ENCODE peak calls at places on chromosomes 13 and 19, in six cellular contexts. One of them, this sample, is unnamed.

GRCh38 chr19:46878613-46879375 is 18.0 kb downstream of the ARHGAP35 start:
- DNase-seq in right cardiac atrium: no peak
- DNase-seq in esophagus muscularis mucosa: no peak
- DNase-seq in thyroid gland: no peak
- DNase-seq in lower lobe of right lung: no peak
- DNase-seq in gastrocnemius medialis: no peak
- DNase-seq in this sample: no peak

GRCh38 chr13:25292301-25292700 is 5.0 kb upstream of the MTMR6 start:
- DNase-seq in thyroid gland: no peak
- DNase-seq in right cardiac atrium: no peak
- DNase-seq in gastrocnemius medialis: no peak
- DNase-seq in esophagus muscularis mucosa: no peak
- DNase-seq in lower lobe of right lung: no peak
- DNase-seq in this sample: peak

GRCh38 chr19:38228491-38229439 is 4.7 kb upstream of the DPF1 start:
- DNase-seq in lower lobe of right lung: no peak
- DNase-seq in thyroid gland: no peak
- DNase-seq in right cardiac atrium: no peak
- DNase-seq in gastrocnemius medialis: no peak
- DNase-seq in esophagus muscularis mucosa: no peak
- DNase-seq in this sample: no peak

GRCh38 chr19:1811472-1811894 is 593 bp downstream of the ATP8B3 start:
- DNase-seq in right cardiac atrium: peak
- DNase-seq in gastrocnemius medialis: peak
- DNase-seq in esophagus muscularis mucosa: no peak
- DNase-seq in thyroid gland: peak
- DNase-seq in lower lobe of right lung: peak
- DNase-seq in this sample: peak

GRCh38 chr13:35349673-35350278 is 126.7 kb downstream of the MAB21L1 start:
- DNase-seq in right cardiac atrium: no peak
- DNase-seq in thyroid gland: no peak
- DNase-seq in gastrocnemius medialis: peak
- DNase-seq in esophagus muscularis mucosa: no peak
- DNase-seq in lower lobe of right lung: no peak
- DNase-seq in this sample: no peak

GRCh38 chr19:11697284-11697855 is 41.4 kb downstream of the ZNF823 start:
- DNase-seq in right cardiac atrium: no peak
- DNase-seq in thyroid gland: no peak
- DNase-seq in esophagus muscularis mucosa: no peak
- DNase-seq in gastrocnemius medialis: no peak
- DNase-seq in lower lobe of right lung: no peak
- DNase-seq in this sample: no peak

GRCh38 chr19:44891016-44891882 is at the start of gene TOMM40:
- DNase-seq in right cardiac atrium: peak
- DNase-seq in esophagus muscularis mucosa: peak
- DNase-seq in gastrocnemius medialis: no peak
- DNase-seq in lower lobe of right lung: peak
- DNase-seq in thyroid gland: no peak
- DNase-seq in this sample: no peak

GRCh38 chr19:49712397-49712859 is 21.5 kb downstream of the CPT1C start:
- DNase-seq in gastrocnemius medialis: peak
- DNase-seq in lower lobe of right lung: no peak
- DNase-seq in thyroid gland: no peak
- DNase-seq in esophagus muscularis mucosa: no peak
- DNase-seq in right cardiac atrium: peak
- DNase-seq in this sample: no peak

GRCh38 chr19:7989071-7989575 is 16.3 kb downstream of the ELAVL1 start:
- DNase-seq in gastrocnemius medialis: no peak
- DNase-seq in thyroid gland: peak
- DNase-seq in right cardiac atrium: no peak
- DNase-seq in lower lobe of right lung: no peak
- DNase-seq in esophagus muscularis mucosa: no peak
- DNase-seq in this sample: no peak

GRCh38 chr19:43784981-43785808 is 4.4 kb upstream of the KCNN4 start:
- DNase-seq in right cardiac atrium: peak
- DNase-seq in gastrocnemius medialis: peak
- DNase-seq in esophagus muscularis mucosa: no peak
- DNase-seq in thyroid gland: peak
- DNase-seq in lower lobe of right lung: peak
- DNase-seq in this sample: peak

GRCh38 chr13:40384976-40385857 is 281.2 kb downstream of the FOXO1 start:
- DNase-seq in thyroid gland: no peak
- DNase-seq in lower lobe of right lung: no peak
- DNase-seq in esophagus muscularis mucosa: no peak
- DNase-seq in right cardiac atrium: no peak
- DNase-seq in gastrocnemius medialis: no peak
- DNase-seq in this sample: no peak

GRCh38 chr13:21465710-21466160 is 6.6 kb upstream of the ZDHHC20 start:
- DNase-seq in gastrocnemius medialis: no peak
- DNase-seq in lower lobe of right lung: peak
- DNase-seq in esophagus muscularis mucosa: no peak
- DNase-seq in thyroid gland: no peak
- DNase-seq in right cardiac atrium: no peak
- DNase-seq in this sample: no peak

GRCh38 chr19:7911509-7912143 is 3.0 kb upstream of the TGFBR3L start:
- DNase-seq in thyroid gland: no peak
- DNase-seq in right cardiac atrium: peak
- DNase-seq in esophagus muscularis mucosa: no peak
- DNase-seq in lower lobe of right lung: peak
- DNase-seq in gastrocnemius medialis: no peak
- DNase-seq in this sample: no peak

GRCh38 chr19:46887240-46887782 is 26.5 kb downstream of the ARHGAP35 start:
- DNase-seq in lower lobe of right lung: no peak
- DNase-seq in esophagus muscularis mucosa: no peak
- DNase-seq in right cardiac atrium: no peak
- DNase-seq in thyroid gland: no peak
- DNase-seq in gastrocnemius medialis: no peak
- DNase-seq in this sample: no peak

GRCh38 chr13:30872685-30873443 is 33.2 kb upstream of the MEDAG start:
- DNase-seq in esophagus muscularis mucosa: no peak
- DNase-seq in lower lobe of right lung: no peak
- DNase-seq in gastrocnemius medialis: no peak
- DNase-seq in thyroid gland: peak
- DNase-seq in right cardiac atrium: peak
- DNase-seq in this sample: no peak

GRCh38 chr13:62908321-62908720 is 1492.7 kb upstream of the PCDH20 start:
- DNase-seq in lower lobe of right lung: no peak
- DNase-seq in esophagus muscularis mucosa: no peak
- DNase-seq in right cardiac atrium: no peak
- DNase-seq in thyroid gland: no peak
- DNase-seq in gastrocnemius medialis: no peak
- DNase-seq in this sample: no peak

GRCh38 chr13:36673838-36674326 is at the start of gene SERTM1:
- DNase-seq in esophagus muscularis mucosa: no peak
- DNase-seq in thyroid gland: peak
- DNase-seq in right cardiac atrium: peak
- DNase-seq in gastrocnemius medialis: no peak
- DNase-seq in lower lobe of right lung: peak
- DNase-seq in this sample: no peak

GRCh38 chr19:461664-462551 is 1.1 kb upstream of the SHC2 start:
- DNase-seq in thyroid gland: peak
- DNase-seq in gastrocnemius medialis: no peak
- DNase-seq in right cardiac atrium: peak
- DNase-seq in esophagus muscularis mucosa: no peak
- DNase-seq in lower lobe of right lung: no peak
- DNase-seq in this sample: no peak

DNA sequence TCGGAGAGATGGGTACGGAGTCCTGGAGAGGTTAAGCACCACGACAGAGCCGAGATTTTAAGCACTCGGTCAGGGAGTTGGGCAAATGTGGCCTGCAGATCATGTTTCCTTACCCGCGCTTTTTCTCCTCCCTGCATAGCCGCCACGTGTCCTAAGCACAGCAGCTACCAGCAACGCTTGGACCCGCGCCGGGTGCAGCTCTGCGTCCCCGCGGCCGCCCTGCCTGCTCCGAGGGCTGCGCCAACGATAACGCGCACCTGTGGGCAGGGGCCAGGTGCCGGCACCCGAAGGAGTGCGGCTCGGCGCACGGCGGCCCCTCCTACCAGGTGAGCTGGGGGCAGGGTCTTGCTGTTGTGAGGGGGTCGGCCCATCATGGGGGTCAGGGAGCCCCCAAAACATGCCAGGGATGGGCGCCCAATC is 24.8 kb upstream of the FXYD3 start:
- DNase-seq in right cardiac atrium: no peak
- DNase-seq in gastrocnemius medialis: no peak
- DNase-seq in esophagus muscularis mucosa: no peak
- DNase-seq in lower lobe of right lung: no peak
- DNase-seq in thyroid gland: no peak
- DNase-seq in this sample: no peak
- H3K4me3 ChIP-seq in right cardiac atrium: no peak
- H3K4me3 ChIP-seq in gastrocnemius medialis: peak
- H3K4me3 ChIP-seq in esophagus muscularis mucosa: peak
- H3K4me3 ChIP-seq in lower lobe of right lung: no peak
- H3K4me3 ChIP-seq in thyroid gland: no peak
- H3K4me3 ChIP-seq in this sample: no peak

GRCh38 chr13:24221007-24221406 is 60.5 kb downstream of the SPATA13 start:
- DNase-seq in gastrocnemius medialis: no peak
- DNase-seq in esophagus muscularis mucosa: no peak
- DNase-seq in right cardiac atrium: no peak
- DNase-seq in lower lobe of right lung: no peak
- DNase-seq in thyroid gland: no peak
- DNase-seq in this sample: no peak

GRCh38 chr13:24218320-24218719 is 57.8 kb downstream of the SPATA13 start:
- DNase-seq in esophagus muscularis mucosa: no peak
- DNase-seq in right cardiac atrium: no peak
- DNase-seq in thyroid gland: no peak
- DNase-seq in gastrocnemius medialis: no peak
- DNase-seq in lower lobe of right lung: no peak
- DNase-seq in this sample: no peak

GRCh38 chr13:24220086-24220703 is 59.7 kb downstream of the SPATA13 start:
- DNase-seq in gastrocnemius medialis: no peak
- DNase-seq in thyroid gland: peak
- DNase-seq in lower lobe of right lung: no peak
- DNase-seq in esophagus muscularis mucosa: no peak
- DNase-seq in right cardiac atrium: no peak
- DNase-seq in this sample: peak

GRCh38 chr13:24217601-24218281 is 57.2 kb downstream of the SPATA13 start:
- DNase-seq in gastrocnemius medialis: no peak
- DNase-seq in lower lobe of right lung: no peak
- DNase-seq in right cardiac atrium: peak
- DNase-seq in thyroid gland: peak
- DNase-seq in esophagus muscularis mucosa: no peak
- DNase-seq in this sample: no peak

DNA sequence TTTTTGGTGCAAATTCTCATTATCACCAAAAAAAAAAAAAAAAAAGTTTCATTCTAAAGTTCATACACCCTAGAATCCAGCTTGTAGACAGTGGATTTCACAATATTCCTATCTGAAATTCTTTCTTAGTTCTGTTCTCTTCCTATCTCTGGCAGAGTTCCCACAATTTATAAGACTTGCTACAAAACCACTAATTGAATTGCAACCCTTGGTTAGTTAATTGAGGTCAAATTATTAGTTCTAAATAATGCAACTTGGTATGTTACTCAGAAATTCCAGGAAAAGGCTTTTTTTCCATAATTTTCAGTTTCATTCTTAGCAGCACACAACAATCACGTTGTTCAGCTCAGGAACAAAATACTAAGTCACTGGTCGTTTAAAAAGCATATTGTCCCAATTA is 58.5 kb downstream of the SPATA13 start:
- DNase-seq in gastrocnemius medialis: no peak
- DNase-seq in thyroid gland: no peak
- DNase-seq in esophagus muscularis mucosa: no peak
- DNase-seq in right cardiac atrium: no peak
- DNase-seq in lower lobe of right lung: no peak
- DNase-seq in this sample: no peak
- H3K27ac ChIP-seq in gastrocnemius medialis: no peak
- H3K27ac ChIP-seq in thyroid gland: no peak
- H3K27ac ChIP-seq in esophagus muscularis mucosa: peak
- H3K27ac ChIP-seq in right cardiac atrium: no peak
- H3K27ac ChIP-seq in lower lobe of right lung: no peak
- H3K27ac ChIP-seq in this sample: no peak

DNA sequence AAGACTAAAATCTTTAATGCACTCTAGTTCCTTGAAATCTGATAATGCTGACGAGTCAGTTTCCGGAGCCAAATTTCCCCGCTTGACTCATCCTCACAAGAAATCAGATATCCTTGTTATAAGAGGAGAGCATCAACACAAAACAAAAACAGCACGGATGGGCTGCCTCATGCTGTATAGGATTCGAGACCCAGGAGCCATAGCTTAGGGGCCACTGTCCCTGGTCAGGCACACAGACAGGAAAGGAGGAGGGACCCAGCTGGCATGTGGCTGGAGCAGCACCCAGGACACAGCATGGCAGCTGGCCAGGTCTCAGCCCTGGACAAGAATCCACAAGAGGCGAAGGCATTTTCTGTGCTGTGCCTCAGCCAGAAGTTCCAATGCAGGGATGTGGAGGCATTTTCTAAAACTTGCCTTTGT is 110.2 kb upstream of the SPATA13 start:
- DNase-seq in esophagus muscularis mucosa: no peak
- DNase-seq in gastrocnemius medialis: no peak
- DNase-seq in right cardiac atrium: peak
- DNase-seq in lower lobe of right lung: peak
- DNase-seq in thyroid gland: peak
- DNase-seq in this sample: no peak
- H3K4me3 ChIP-seq in esophagus muscularis mucosa: no peak
- H3K4me3 ChIP-seq in gastrocnemius medialis: no peak
- H3K4me3 ChIP-seq in right cardiac atrium: no peak
- H3K4me3 ChIP-seq in lower lobe of right lung: no peak
- H3K4me3 ChIP-seq in thyroid gland: no peak
- H3K4me3 ChIP-seq in this sample: no peak

GRCh38 chr19:12938536-12939291 is at the start of gene CALR:
- DNase-seq in thyroid gland: peak
- DNase-seq in lower lobe of right lung: no peak
- DNase-seq in gastrocnemius medialis: no peak
- DNase-seq in esophagus muscularis mucosa: no peak
- DNase-seq in right cardiac atrium: no peak
- DNase-seq in this sample: no peak

GRCh38 chr19:12939908-12940533 is 1.6 kb downstream of the CALR start:
- DNase-seq in lower lobe of right lung: no peak
- DNase-seq in thyroid gland: no peak
- DNase-seq in esophagus muscularis mucosa: no peak
- DNase-seq in right cardiac atrium: no peak
- DNase-seq in gastrocnemius medialis: no peak
- DNase-seq in this sample: no peak

GRCh38 chr19:12939292-12939606 is 840 bp downstream of the CALR start:
- DNase-seq in esophagus muscularis mucosa: no peak
- DNase-seq in thyroid gland: peak
- DNase-seq in lower lobe of right lung: no peak
- DNase-seq in gastrocnemius medialis: no peak
- DNase-seq in right cardiac atrium: no peak
- DNase-seq in this sample: peak

GRCh38 chr19:12943437-12944044 is 2.1 kb upstream of the RAD23A start:
- DNase-seq in thyroid gland: no peak
- DNase-seq in lower lobe of right lung: no peak
- DNase-seq in right cardiac atrium: no peak
- DNase-seq in gastrocnemius medialis: no peak
- DNase-seq in esophagus muscularis mucosa: no peak
- DNase-seq in this sample: no peak

DNA sequence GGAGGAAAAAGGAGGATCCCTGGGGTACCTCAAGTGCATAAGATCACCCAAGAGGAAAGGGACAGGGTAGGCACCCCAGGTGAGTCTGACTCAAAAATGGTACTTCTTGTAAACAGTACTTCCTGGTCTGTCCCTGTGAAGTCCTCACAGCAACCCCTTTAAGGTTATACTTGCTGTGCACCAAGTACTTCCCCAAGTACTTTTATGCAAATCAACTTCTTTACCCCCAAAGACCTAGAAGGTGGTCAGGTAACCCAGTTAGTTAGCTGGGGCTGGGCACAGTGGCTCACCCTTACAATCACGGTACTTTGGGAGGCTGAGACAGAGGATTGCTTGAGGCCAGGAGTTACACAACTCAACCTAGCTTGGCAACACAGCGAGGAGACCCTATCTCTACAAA is 2.5 kb downstream of the CALR start:
- DNase-seq in thyroid gland: no peak
- DNase-seq in right cardiac atrium: no peak
- DNase-seq in lower lobe of right lung: no peak
- DNase-seq in esophagus muscularis mucosa: no peak
- DNase-seq in gastrocnemius medialis: no peak
- DNase-seq in this sample: no peak
- H3K27ac ChIP-seq in thyroid gland: no peak
- H3K27ac ChIP-seq in right cardiac atrium: no peak
- H3K27ac ChIP-seq in lower lobe of right lung: no peak
- H3K27ac ChIP-seq in esophagus muscularis mucosa: no peak
- H3K27ac ChIP-seq in gastrocnemius medialis: no peak
- H3K27ac ChIP-seq in this sample: no peak

This sample was measured in CD4-positive, alpha-beta memory T cell.